ENCODE peak calls at places on chromosomes 2 and 18, in four cellular contexts. L, T, W and D are unnamed samples.

GRCh38 chr18:9103488-9103887 is 989 bp downstream of the NDUFV2 start:
- DNase-seq in T (no peak), L (no peak), W (no peak), D (no peak)

GRCh38 chr2:128433911-128434550 is 115.4 kb upstream of the HS6ST1 start:
- DNase-seq in L (no peak), T (no peak), W (no peak), D (no peak)

GRCh38 chr2:186515376-186515775 is 29.3 kb downstream of the ZC3H15 start:
- DNase-seq in T (no peak), L (no peak), W (no peak), D (no peak)

GRCh38 chr2:177295479-177295878 is 31.0 kb upstream of the NFE2L2 start:
- DNase-seq in L (no peak), W (no peak), T (no peak), D (no peak)

GRCh38 chr18:28771849-28772248 is 594.9 kb upstream of the CDH2 start:
- DNase-seq in L (no peak), T (no peak), W (no peak), D (no peak)

GRCh38 chr2:40287201-40287600 is 164.7 kb downstream of the SLC8A1 start:
- DNase-seq in L (no peak), T (no peak), W (no peak), D (no peak)

GRCh38 chr18:79614211-79615028 is 65.2 kb upstream of the CTDP1 start:
- DNase-seq in L (no peak), T (no peak), W (no peak), D (no peak)

GRCh38 chr2:233244818-233245217 is 6.7 kb upstream of the ATG16L1 start:
- DNase-seq in T (no peak), L (no peak), W (no peak), D (no peak)

GRCh38 chr2:200913654-200914053 is 24.5 kb downstream of the NIF3L1 start:
- DNase-seq in T (no peak), L (no peak), W (no peak), D (no peak)

GRCh38 chr2:120934891-120935338 is 199.2 kb downstream of the GLI2 start:
- DNase-seq in L (no peak), W (no peak), T (peak), D (no peak)

GRCh38 chr2:239457586-239458445 is 57.0 kb upstream of the HDAC4 start:
- DNase-seq in W (no peak), L (no peak), T (no peak), D (no peak)

GRCh38 chr2:242034138-242034537 is 164.6 kb downstream of the RTP5 start:
- DNase-seq in L (no peak), W (no peak), T (no peak), D (no peak)

GRCh38 chr18:65352183-65352582 is 398.6 kb upstream of the CDH7 start:
- DNase-seq in L (no peak), T (no peak), W (no peak), D (no peak)

GRCh38 chr18:25047983-25048382 is 304.0 kb downstream of the ZNF521 start:
- DNase-seq in W (no peak), T (no peak), L (no peak), D (peak)

GRCh38 chr2:121362226-121362625 is 77.2 kb upstream of the TFCP2L1 start:
- DNase-seq in L (no peak), T (no peak), W (no peak), D (no peak)

GRCh38 chr2:41540268-41540963 is 507.4 kb upstream of the PKDCC start:
- DNase-seq in W (no peak), L (no peak), T (no peak), D (no peak)

GRCh38 chr2:36357506-36358316 is 2.1 kb downstream of the CRIM1 start:
- DNase-seq in W (no peak), T (peak), L (no peak), D (peak)

GRCh38 chr2:197357986-197358385 is 47.4 kb upstream of the ANKRD44 start:
- DNase-seq in T (no peak), W (no peak), L (no peak), D (no peak)

GRCh38 chr18:61528961-61529360 is 195.7 kb downstream of the CDH20 start:
- DNase-seq in L (no peak), T (no peak), W (no peak), D (no peak)

GRCh38 chr18:48674198-48674721 is 135.4 kb downstream of the CTIF start:
- DNase-seq in L (no peak), W (no peak), T (peak), D (no peak)

GRCh38 chr18:37956902-37957301 is 391.3 kb upstream of the CELF4 start:
- DNase-seq in L (no peak), W (no peak), T (no peak), D (no peak)

GRCh38 chr2:7377861-7378569 is 460.8 kb downstream of the RNF144A start:
- DNase-seq in W (no peak), L (no peak), T (no peak), D (peak)

GRCh38 chr18:267688-268552 is at the start of gene THOC1:
- DNase-seq in W (peak), T (peak), L (peak), D (peak)

GRCh38 chr2:216031960-216032689 is 18.8 kb upstream of the MREG start:
- DNase-seq in L (no peak), T (no peak), W (peak), D (no peak)

GRCh38 chr2:54471221-54471711 is 15.1 kb downstream of the SPTBN1 start:
- DNase-seq in L (no peak), T (peak), W (peak), D (no peak)

GRCh38 chr2:129904532-129905446 is 74.7 kb upstream of the RAB6C start:
- DNase-seq in W (no peak), L (no peak), T (no peak), D (no peak)

GRCh38 chr2:236659758-236660150 is 90.1 kb downstream of the ACKR3 start:
- DNase-seq in T (no peak), W (no peak), L (no peak), D (no peak)

GRCh38 chr2:164953279-164953678 is 2.0 kb downstream of the SLC38A11 start:
- DNase-seq in L (no peak), T (no peak), W (no peak), D (no peak)

GRCh38 chr18:73690222-73690621 is 457.4 kb downstream of the FBXO15 start:
- DNase-seq in T (no peak), L (no peak), W (no peak), D (no peak)

GRCh38 chr2:53210538-53210937 is 557.1 kb upstream of the CHAC2 start:
- DNase-seq in W (no peak), T (no peak), L (no peak), D (no peak)

GRCh38 chr2:96608459-96609455 is 29.4 kb downstream of the KANSL3 start:
- DNase-seq in W (peak), T (peak), L (no peak), D (no peak)

GRCh38 chr2:221203138-221203537 is 369.0 kb downstream of the EPHA4 start:
- DNase-seq in L (no peak), T (no peak), W (peak), D (no peak)

GRCh38 chr2:119266091-119266589 is 42.5 kb downstream of the STEAP3 start:
- DNase-seq in L (no peak), T (no peak), W (no peak), D (no peak)

GRCh38 chr2:9813312-9814128 is 29.8 kb upstream of the TAF1B start:
- DNase-seq in W (no peak), T (peak), L (peak), D (peak)
- TF ChIP-seq TCF7 in W (no peak), T (no peak), L (no peak), D (no peak)

GRCh38 chr18:12657849-12658829 is at the start of gene SPIRE1:
- DNase-seq in W (no peak), L (peak), T (peak), D (peak)
- TF ChIP-seq ATF2 in W (no peak), L (no peak), T (no peak), D (no peak)

GRCh38 chr18:56789004-56789888 is 138.1 kb downstream of the WDR7 start:
- DNase-seq in L (peak), T (peak), W (no peak), D (peak)
- TF ChIP-seq TCF7 in L (no peak), T (no peak), W (no peak), D (no peak)

GRCh38 chr2:160294339-160294803 is 94.3 kb upstream of the ITGB6 start:
- DNase-seq in T (no peak), L (no peak), W (no peak), D (no peak)
- TF ChIP-seq ATF2 in T (no peak), L (no peak), W (no peak), D (no peak)

DNA sequence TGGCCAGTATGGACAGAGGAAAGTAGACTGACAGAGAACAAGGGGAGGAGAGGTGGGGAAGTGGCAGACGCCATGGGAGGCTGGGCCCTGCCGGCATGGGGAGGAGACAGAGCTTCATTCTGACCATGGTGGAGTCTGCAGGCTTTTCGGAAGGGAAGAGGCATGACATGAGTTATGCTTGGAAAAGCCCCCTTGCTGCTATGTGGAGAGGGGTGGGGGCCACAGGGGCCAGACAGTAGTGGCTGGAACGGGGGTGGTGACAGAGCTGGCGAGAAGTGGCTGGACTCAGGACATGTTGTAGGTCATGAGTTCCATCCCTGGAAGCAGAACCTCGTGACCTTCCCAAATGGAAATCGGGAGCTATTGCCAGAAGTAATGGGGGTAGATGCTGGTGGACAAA is 66.7 kb upstream of the DAPL1 start:
- DNase-seq in L (no peak), W (no peak), T (no peak), D (no peak)
- TF ChIP-seq TCF7 in L (no peak), W (no peak), T (no peak), D (no peak)

GRCh38 chr2:20675701-20676352 is 8.9 kb downstream of the GDF7 start:
- DNase-seq in W (peak), T (peak), L (no peak), D (peak)

GRCh38 chr2:20676353-20677215 is 9.6 kb downstream of the GDF7 start:
- DNase-seq in T (peak), W (peak), L (no peak), D (no peak)

GRCh38 chr2:20680744-20681143 is 13.8 kb downstream of the GDF7 start:
- DNase-seq in W (no peak), T (no peak), L (no peak), D (no peak)

GRCh38 chr2:20677301-20678176 is 10.6 kb downstream of the GDF7 start:
- DNase-seq in W (peak), T (no peak), L (no peak), D (no peak)

GRCh38 chr2:20678751-20679150 is 11.8 kb downstream of the GDF7 start:
- DNase-seq in W (no peak), L (no peak), T (no peak), D (no peak)
- TF ChIP-seq ATF2 in W (no peak), L (no peak), T (no peak), D (no peak)

GRCh38 chr2:66580343-66580954 is 145.5 kb downstream of the MEIS1 start:
- DNase-seq in W (no peak), L (no peak), T (no peak), D (no peak)

GRCh38 chr2:66582975-66583842 is 148.3 kb downstream of the MEIS1 start:
- DNase-seq in W (no peak), T (no peak), L (no peak), D (peak)

GRCh38 chr2:66579494-66579893 is 144.6 kb downstream of the MEIS1 start:
- DNase-seq in L (no peak), T (no peak), W (no peak), D (no peak)

GRCh38 chr2:66582364-66582974 is 147.5 kb downstream of the MEIS1 start:
- DNase-seq in T (no peak), W (no peak), L (no peak), D (no peak)

GRCh38 chr2:66581461-66582363 is 146.8 kb downstream of the MEIS1 start:
- DNase-seq in W (no peak), T (no peak), L (no peak), D (peak)
- TF ChIP-seq TCF7 in W (no peak), T (no peak), L (no peak), D (no peak)

GRCh38 chr18:54946149-54946581 is 13.1 kb downstream of the CCDC68 start:
- DNase-seq in L (peak), T (peak), W (peak), D (no peak)

GRCh38 chr18:54948350-54948837 is 10.9 kb downstream of the CCDC68 start:
- DNase-seq in L (no peak), W (no peak), T (peak), D (no peak)

GRCh38 chr18:54949588-54949987 is 9.7 kb downstream of the CCDC68 start:
- DNase-seq in W (no peak), L (no peak), T (no peak), D (no peak)

GRCh38 chr18:54945726-54946125 is 13.5 kb downstream of the CCDC68 start:
- DNase-seq in L (no peak), W (no peak), T (peak), D (no peak)

DNA sequence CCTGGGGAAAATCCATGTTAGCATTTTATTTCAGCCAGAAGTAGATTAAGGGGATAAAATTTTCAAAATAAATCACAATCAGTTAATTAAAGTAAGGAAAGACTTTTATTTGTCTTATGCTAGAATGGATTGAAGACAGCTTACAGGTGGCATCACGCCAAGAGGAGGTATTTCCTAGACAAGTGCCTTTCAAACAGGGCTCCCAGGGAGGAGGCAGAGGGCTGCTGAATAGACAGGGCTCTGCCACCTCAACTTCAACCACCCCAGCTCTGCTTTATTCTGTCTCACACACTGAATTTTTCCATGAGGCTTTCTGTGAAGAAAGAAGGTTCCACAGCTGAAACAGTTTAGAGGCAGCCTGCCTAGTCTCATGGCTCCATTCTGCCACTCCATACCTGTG is 12.1 kb downstream of the CCDC68 start:
- DNase-seq in W (no peak), L (no peak), T (no peak), D (no peak)
- TF ChIP-seq ATF2 in W (no peak), L (no peak), T (no peak), D (no peak)